ENCODE peak calls at places on chromosomes 3 and 15, in nine cellular contexts. E is GM12891; W is activated CD4-positive, alpha-beta T cell treated with anti-CD3 and anti-CD28 coated beads for 36 hours; D is iPS-NIHi11; G is GM13977; M is stimulated activated CD4-positive, alpha-beta T cell treated with anti-CD3 and anti-CD28 coated beads, Interleukin-2, amount 100 ng/mL, for 4 hours; H is NCI-H1092 treated with DMSO at 0.1 percent for 48 hours; T is HT1080; J is endothelial cell of umbilical vein. F is an unnamed sample.

GRCh38 chr3:66133050-66133757 is 87.6 kb upstream of the SLC25A26 start:
- DNase-seq in T (peak), E (no peak), W (no peak), M (no peak), H (no peak), G (no peak), J (peak), D (no peak), F (no peak)

GRCh38 chr3:66038384-66038725 is 363 bp downstream of the MAGI1 start:
- DNase-seq in T (no peak), W (no peak), H (no peak), J (no peak), G (peak), D (peak), M (no peak), E (no peak), F (no peak)

GRCh38 chr3:111837112-111837511 is 22.0 kb upstream of the PHLDB2 start:
- DNase-seq in T (no peak), D (no peak), J (no peak), M (no peak), W (no peak), H (no peak), E (no peak), G (no peak), F (no peak)

GRCh38 chr3:153277029-153277428 is 115.0 kb downstream of the RAP2B start:
- DNase-seq in H (no peak), M (no peak), E (no peak), G (no peak), W (no peak), T (peak), D (no peak), J (no peak), F (no peak)

GRCh38 chr15:41827290-41827879 is 507 bp upstream of the JMJD7 start:
- DNase-seq in H (no peak), M (no peak), W (peak), T (no peak), G (no peak), E (no peak), D (peak), J (peak), F (no peak)

GRCh38 chr3:70067860-70068479 is 68.4 kb downstream of the SAMMSON start:
- DNase-seq in M (no peak), T (peak), J (no peak), D (no peak), W (no peak), G (no peak), H (no peak), E (no peak), F (no peak)

GRCh38 chr3:53092942-53093341 is 37.3 kb downstream of the RFT1 start:
- DNase-seq in W (no peak), J (no peak), M (no peak), H (no peak), G (no peak), T (no peak), D (no peak), E (no peak), F (no peak)

GRCh38 chr3:62679988-62680387 is 195.2 kb downstream of the CADPS start:
- DNase-seq in T (no peak), E (no peak), D (no peak), J (no peak), M (no peak), H (no peak), W (no peak), G (no peak), F (no peak)

F was measured in GM18507.